ENCODE peak calls at places on chromosomes 7 and 10, in nine cellular contexts. C, K, Z, H, X, E, T, B and M are unnamed samples.

GRCh38 chr7:116322541-116322940 is 112.2 kb downstream of the TES start:
- DNase-seq in C (peak; percentile 49), B (no peak), E (no peak), K (no peak), T (peak; percentile 67), H (no peak), X (peak; percentile 22), Z (no peak), M (no peak)

GRCh38 chr10:607545-608196 is 81.8 kb downstream of the DIP2C start:
- DNase-seq in E (no peak), Z (no peak), X (no peak), C (no peak), B (no peak), H (no peak), T (peak; percentile 36), K (no peak), M (no peak)

GRCh38 chr10:88092975-88093374 is 229.6 kb downstream of the PTEN start:
- DNase-seq in Z (no peak), B (no peak), E (peak; percentile 54), X (no peak), K (no peak), T (no peak), C (no peak), H (no peak), M (no peak)

GRCh38 chr7:46625032-46625431 is 704.0 kb upstream of the IGFBP3 start:
- DNase-seq in E (no peak), B (no peak), X (no peak), H (no peak), C (no peak), K (no peak), T (no peak), Z (no peak), M (no peak)

GRCh38 chr7:107150375-107151073 is 18.3 kb upstream of the HBP1 start:
- DNase-seq in C (peak; percentile 78), T (peak; percentile 56), Z (peak; percentile 79), X (peak; percentile 87), E (peak; percentile 86), B (peak; percentile 62), K (peak; percentile 73), H (peak; percentile 37), M (no peak)

GRCh38 chr10:89659185-89660131 is 14.4 kb upstream of the PANK1 start:
- DNase-seq in K (no peak), C (peak; percentile 89), X (peak; percentile 92), Z (no peak), B (no peak), E (no peak), T (peak; percentile 87), H (no peak), M (no peak)

GRCh38 chr10:73788864-73789658 is 3.7 kb downstream of the ZSWIM8 start:
- DNase-seq in C (no peak), H (no peak), X (no peak), K (no peak), Z (no peak), B (no peak), T (no peak), E (no peak), M (no peak)

GRCh38 chr10:6065845-6066244 is 3.7 kb upstream of the IL2RA start:
- DNase-seq in K (no peak), Z (no peak), H (no peak), C (no peak), T (no peak), B (no peak), E (no peak), X (peak; percentile 22), M (no peak)

GRCh38 chr7:98204670-98205069 is 6.6 kb upstream of the BHLHA15 start:
- DNase-seq in X (no peak), T (no peak), Z (no peak), C (no peak), K (no peak), H (no peak), E (no peak), B (no peak), M (no peak)

GRCh38 chr10:6840766-6841165 is 260.7 kb upstream of the PRKCQ start:
- DNase-seq in B (no peak), T (peak; percentile 76), C (peak; percentile 60), K (no peak), H (no peak), Z (no peak), E (no peak), X (peak; percentile 68), M (no peak)

GRCh38 chr10:119541459-119542356 is 811 bp downstream of the RGS10 start:
- DNase-seq in T (peak; percentile 19), X (peak; percentile 18), Z (no peak), H (peak; percentile 62), K (peak; percentile 61), C (no peak), B (peak; percentile 28), E (no peak), M (no peak)

GRCh38 chr10:78911533-78912340 is 157.0 kb upstream of the ZMIZ1 start:
- DNase-seq in E (no peak), Z (no peak), X (no peak), K (peak; percentile 44), H (no peak), B (no peak), T (no peak), C (no peak), M (no peak)

GRCh38 chr7:137360087-137360679 is 16.6 kb upstream of the PTN start:
- DNase-seq in T (peak; percentile 12), B (no peak), H (no peak), X (no peak), Z (no peak), K (no peak), C (no peak), E (no peak), M (no peak)

GRCh38 chr7:73906874-73907273 is 45.9 kb downstream of the TMEM270 start:
- DNase-seq in H (no peak), T (no peak), Z (no peak), X (no peak), K (peak; percentile 19), E (no peak), B (peak; percentile 11), C (no peak), M (no peak)

GRCh38 chr7:17930546-17930945 is 9.7 kb downstream of the SNX13 start:
- DNase-seq in Z (no peak), X (no peak), C (no peak), K (no peak), T (no peak), H (no peak), B (no peak), E (no peak), M (no peak)

DNA sequence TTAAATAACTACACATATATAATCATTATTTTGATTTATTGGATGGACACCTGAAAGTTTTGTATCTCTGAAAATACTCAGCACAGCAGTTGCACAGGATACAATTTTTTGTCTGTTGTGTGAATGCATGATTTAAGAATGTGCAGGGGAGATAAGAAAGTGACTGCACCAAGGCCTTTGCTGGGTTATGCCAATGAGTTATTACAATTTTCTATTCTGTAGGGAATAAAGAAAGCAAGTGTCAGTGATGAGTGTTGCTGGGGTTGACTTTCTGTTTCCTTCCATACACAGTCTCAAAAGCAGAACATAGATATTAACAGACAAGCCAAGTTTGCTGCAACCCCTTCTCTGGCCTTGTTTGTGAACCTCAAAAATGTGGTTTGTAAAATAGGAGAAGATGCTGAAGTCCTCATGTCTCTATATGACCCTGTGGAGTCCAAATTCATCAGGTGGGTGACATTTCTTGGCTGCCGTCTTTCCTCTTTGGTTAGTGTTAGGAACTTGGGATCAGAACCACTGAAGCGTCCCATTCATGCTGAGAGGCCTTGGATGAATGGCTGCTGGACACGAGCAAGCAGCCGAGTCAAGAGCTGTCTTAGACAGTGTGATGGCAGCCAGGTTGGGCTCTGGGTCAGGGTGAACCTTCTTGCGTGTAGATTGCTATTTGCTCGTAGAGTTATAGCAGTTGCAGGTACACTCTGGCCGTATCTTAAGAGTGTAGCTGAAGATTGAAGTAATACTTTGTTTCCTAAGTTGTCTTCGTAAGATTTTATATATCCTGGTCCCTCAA is 92.8 kb downstream of the DOCK1 start:
- DNase-seq in K (no peak), Z (no peak), X (peak; percentile 10), B (no peak), H (no peak), T (no peak), C (no peak), E (no peak), M (no peak)
- TF ChIP-seq CTCF in K (no peak), Z (no peak), X (no peak), B (no peak), H (no peak), T (no peak), C (no peak), E (no peak), M (no peak)

GRCh38 chr10:83037653-83038052 is 1101.7 kb upstream of the GHITM start:
- DNase-seq in X (no peak), K (no peak), T (peak; percentile 6), H (no peak), E (no peak), B (no peak), Z (no peak), C (no peak), M (no peak)
- TF ChIP-seq CTCF in X (no peak), K (no peak), T (no peak), H (no peak), E (no peak), B (no peak), Z (no peak), C (no peak), M (no peak)

DNA sequence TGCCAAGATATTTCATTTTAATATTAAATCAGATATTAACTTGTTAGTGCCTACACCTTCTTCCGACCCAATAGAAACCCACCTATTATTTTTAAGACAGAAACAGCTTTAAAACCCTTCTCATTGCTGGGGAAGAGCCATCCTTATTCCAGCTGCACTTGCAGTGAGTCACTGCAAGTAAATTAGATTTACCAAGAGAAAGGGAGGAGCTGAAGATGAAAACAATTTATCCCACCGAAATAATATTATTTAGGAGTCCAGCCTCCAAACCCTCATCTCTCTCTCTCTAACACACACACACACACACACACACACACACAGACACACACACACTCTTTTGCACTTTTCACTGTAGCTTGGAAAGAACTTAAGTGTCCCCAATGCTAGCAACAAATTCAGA is 26.9 kb downstream of the TWIST1 start:
- DNase-seq in K (no peak), E (no peak), C (no peak), X (no peak), B (no peak), T (no peak), H (no peak), Z (no peak), M (no peak)
- TF ChIP-seq CTCF in K (no peak), E (no peak), C (no peak), X (no peak), B (no peak), T (no peak), H (no peak), Z (no peak), M (no peak)

GRCh38 chr10:114877301-114877644 is 55.7 kb downstream of the FHIP2A start:
- DNase-seq in T (no peak), X (no peak), K (no peak), E (no peak), Z (no peak), B (no peak), H (no peak), C (no peak), M (no peak)

GRCh38 chr10:114879093-114879492 is 57.5 kb downstream of the FHIP2A start:
- DNase-seq in T (peak; percentile 22), Z (no peak), C (no peak), H (no peak), B (no peak), E (no peak), X (peak; percentile 55), K (no peak), M (no peak)

GRCh38 chr10:114874827-114875541 is 53.4 kb downstream of the FHIP2A start:
- DNase-seq in T (peak; percentile 67), Z (no peak), B (no peak), X (peak; percentile 60), K (no peak), H (peak; percentile 49), C (peak; percentile 38), E (peak; percentile 60), M (no peak)

GRCh38 chr10:114876169-114876568 is 54.6 kb downstream of the FHIP2A start:
- DNase-seq in X (no peak), E (no peak), Z (no peak), B (no peak), H (no peak), T (no peak), C (no peak), K (no peak), M (no peak)

GRCh38 chr10:114876602-114877300 is 55.2 kb downstream of the FHIP2A start:
- DNase-seq in E (peak; percentile 81), B (peak; percentile 43), X (peak; percentile 54), Z (peak; percentile 73), K (peak; percentile 72), C (peak; percentile 58), H (peak; percentile 80), T (peak; percentile 44), M (peak; percentile 87)
- TF ChIP-seq CTCF in E (peak; percentile 80), B (peak; percentile 77), X (peak; percentile 78), Z (peak; percentile 69), K (peak; percentile 75), C (peak; percentile 87), H (peak; percentile 74), T (peak; percentile 89), M (peak; percentile 97)